ENCODE peak calls at places on chromosomes 3 and 15, in four cellular contexts. One of them, this sample, is unnamed.

GRCh38 chr3:50655009-50655830 is 19.5 kb upstream of the DOCK3 start:
- DNase-seq in mesenchymal stem cell: no peak
- DNase-seq in H9: no peak
- DNase-seq in mesendoderm: no peak
- DNase-seq in this sample: peak; percentile 13

GRCh38 chr3:138068579-138069174 is 46.7 kb downstream of the DZIP1L start:
- DNase-seq in mesenchymal stem cell: peak; percentile 73
- DNase-seq in H9: peak; percentile 88
- DNase-seq in mesendoderm: peak; percentile 87
- DNase-seq in this sample: peak; percentile 80

GRCh38 chr3:160376681-160377080 is 22.3 kb downstream of the IFT80 start:
- DNase-seq in mesenchymal stem cell: no peak
- DNase-seq in H9: no peak
- DNase-seq in mesendoderm: no peak
- DNase-seq in this sample: peak; percentile 50

GRCh38 chr3:171461087-171461917 is 1.1 kb upstream of the TNIK start:
- DNase-seq in mesenchymal stem cell: no peak
- DNase-seq in H9: peak; percentile 60
- DNase-seq in mesendoderm: peak; percentile 76
- DNase-seq in this sample: peak; percentile 44

GRCh38 chr3:154398084-154398967 is 31.7 kb downstream of the GPR149 start:
- DNase-seq in mesenchymal stem cell: no peak
- DNase-seq in H9: no peak
- DNase-seq in mesendoderm: no peak
- DNase-seq in this sample: no peak

GRCh38 chr15:58606577-58607080 is 142.9 kb downstream of the ADAM10 start:
- DNase-seq in mesenchymal stem cell: no peak
- DNase-seq in H9: no peak
- DNase-seq in mesendoderm: peak; percentile 18
- DNase-seq in this sample: no peak

GRCh38 chr3:193673845-193674244 is 80.8 kb downstream of the OPA1 start:
- DNase-seq in mesenchymal stem cell: no peak
- DNase-seq in H9: no peak
- DNase-seq in mesendoderm: no peak
- DNase-seq in this sample: no peak

GRCh38 chr15:78035319-78035718 is 42.2 kb downstream of the TBC1D2B start:
- DNase-seq in mesenchymal stem cell: peak; percentile 40
- DNase-seq in H9: no peak
- DNase-seq in mesendoderm: no peak
- DNase-seq in this sample: no peak

GRCh38 chr3:64685800-64686445 is 1.9 kb downstream of the ADAMTS9 start:
- DNase-seq in mesenchymal stem cell: peak; percentile 97
- DNase-seq in H9: peak; percentile 94
- DNase-seq in mesendoderm: peak; percentile 94
- DNase-seq in this sample: peak; percentile 88

GRCh38 chr15:64161688-64162477 is 939 bp downstream of the PPIB start:
- DNase-seq in mesenchymal stem cell: peak; percentile 15
- DNase-seq in H9: no peak
- DNase-seq in mesendoderm: no peak
- DNase-seq in this sample: no peak

GRCh38 chr3:181554233-181554765 is 157.4 kb upstream of the SOX2 start:
- DNase-seq in mesenchymal stem cell: no peak
- DNase-seq in H9: no peak
- DNase-seq in mesendoderm: no peak
- DNase-seq in this sample: no peak

GRCh38 chr15:67107014-67107812 is 41.8 kb downstream of the SMAD3 start:
- DNase-seq in mesenchymal stem cell: peak; percentile 99
- DNase-seq in H9: no peak
- DNase-seq in mesendoderm: no peak
- DNase-seq in this sample: peak; percentile 100

GRCh38 chr15:77069521-77070121 is 1.3 kb downstream of the TSPAN3 start:
- DNase-seq in mesenchymal stem cell: peak; percentile 32
- DNase-seq in H9: no peak
- DNase-seq in mesendoderm: no peak
- DNase-seq in this sample: no peak

GRCh38 chr3:55724407-55724784 is 237.3 kb upstream of the WNT5A start:
- DNase-seq in mesenchymal stem cell: no peak
- DNase-seq in H9: no peak
- DNase-seq in mesendoderm: no peak
- DNase-seq in this sample: no peak

GRCh38 chr3:140731440-140732119 is 53.7 kb downstream of the TRIM42 start:
- DNase-seq in mesenchymal stem cell: no peak
- DNase-seq in H9: no peak
- DNase-seq in mesendoderm: no peak
- DNase-seq in this sample: no peak

GRCh38 chr3:197456271-197457091 is 99.3 kb downstream of the BDH1 start:
- DNase-seq in mesenchymal stem cell: peak; percentile 92
- DNase-seq in H9: peak; percentile 87
- DNase-seq in mesendoderm: peak; percentile 92
- DNase-seq in this sample: peak; percentile 87

GRCh38 chr15:101464246-101464998 is 25.1 kb downstream of the PCSK6 start:
- DNase-seq in mesenchymal stem cell: no peak
- DNase-seq in H9: no peak
- DNase-seq in mesendoderm: no peak
- DNase-seq in this sample: no peak

GRCh38 chr15:85652457-85652856 is 142.3 kb downstream of the KLHL25 start:
- DNase-seq in mesenchymal stem cell: no peak
- DNase-seq in H9: no peak
- DNase-seq in mesendoderm: no peak
- DNase-seq in this sample: no peak

GRCh38 chr15:74318376-74319137 is 48.9 kb downstream of the CYP11A1 start:
- DNase-seq in mesenchymal stem cell: peak; percentile 50
- DNase-seq in H9: no peak
- DNase-seq in mesendoderm: peak; percentile 50
- DNase-seq in this sample: no peak

GRCh38 chr3:67468511-67468910 is 185.9 kb downstream of the SUCLG2 start:
- DNase-seq in mesenchymal stem cell: no peak
- DNase-seq in H9: no peak
- DNase-seq in mesendoderm: no peak
- DNase-seq in this sample: peak; percentile 32

DNA sequence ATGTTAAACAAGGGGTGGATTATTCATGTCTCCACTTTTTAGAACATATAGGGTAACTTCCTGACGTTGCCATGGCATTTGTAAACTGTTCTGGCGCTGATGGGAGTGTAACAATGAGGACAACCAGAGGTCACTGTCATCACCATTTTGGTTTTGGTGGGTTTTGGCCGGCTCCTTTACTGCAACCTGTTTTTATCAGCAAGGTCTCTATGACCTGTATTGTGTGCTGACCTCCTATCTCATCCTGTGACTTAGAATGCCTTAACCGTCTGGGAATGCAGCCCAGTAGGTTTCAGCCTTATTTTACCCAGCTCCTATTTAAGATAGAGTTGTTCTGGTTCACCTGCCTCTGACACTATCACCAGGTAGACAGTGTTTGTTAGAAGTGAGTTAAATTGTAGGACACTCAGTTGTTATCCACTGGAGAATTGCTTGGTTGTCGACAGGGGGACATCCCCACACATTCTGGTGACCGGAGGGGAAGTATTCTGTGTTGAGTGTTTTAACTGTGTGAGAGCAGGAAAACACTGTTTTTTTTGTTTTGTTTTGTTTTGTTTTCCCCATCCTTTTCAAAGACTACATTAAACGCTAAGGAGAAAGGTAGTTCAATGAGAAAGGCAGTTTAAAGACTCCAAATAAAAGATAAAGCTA is 36.9 kb upstream of the SKIL start:
- DNase-seq in mesenchymal stem cell: no peak
- DNase-seq in H9: no peak
- DNase-seq in mesendoderm: peak; percentile 92
- DNase-seq in this sample: peak; percentile 24
- H2BK120ac ChIP-seq in mesenchymal stem cell: no peak overlapping the region
- H2BK120ac ChIP-seq in H9: no peak overlapping the region
- H2BK120ac ChIP-seq in mesendoderm: peak overlapping the region; percentile 98
- H2BK120ac ChIP-seq in this sample: no peak overlapping the region

GRCh38 chr3:135267487-135267886 is 472.4 kb downstream of the EPHB1 start:
- DNase-seq in mesenchymal stem cell: no peak
- DNase-seq in H9: no peak
- DNase-seq in mesendoderm: no peak
- DNase-seq in this sample: no peak

DNA sequence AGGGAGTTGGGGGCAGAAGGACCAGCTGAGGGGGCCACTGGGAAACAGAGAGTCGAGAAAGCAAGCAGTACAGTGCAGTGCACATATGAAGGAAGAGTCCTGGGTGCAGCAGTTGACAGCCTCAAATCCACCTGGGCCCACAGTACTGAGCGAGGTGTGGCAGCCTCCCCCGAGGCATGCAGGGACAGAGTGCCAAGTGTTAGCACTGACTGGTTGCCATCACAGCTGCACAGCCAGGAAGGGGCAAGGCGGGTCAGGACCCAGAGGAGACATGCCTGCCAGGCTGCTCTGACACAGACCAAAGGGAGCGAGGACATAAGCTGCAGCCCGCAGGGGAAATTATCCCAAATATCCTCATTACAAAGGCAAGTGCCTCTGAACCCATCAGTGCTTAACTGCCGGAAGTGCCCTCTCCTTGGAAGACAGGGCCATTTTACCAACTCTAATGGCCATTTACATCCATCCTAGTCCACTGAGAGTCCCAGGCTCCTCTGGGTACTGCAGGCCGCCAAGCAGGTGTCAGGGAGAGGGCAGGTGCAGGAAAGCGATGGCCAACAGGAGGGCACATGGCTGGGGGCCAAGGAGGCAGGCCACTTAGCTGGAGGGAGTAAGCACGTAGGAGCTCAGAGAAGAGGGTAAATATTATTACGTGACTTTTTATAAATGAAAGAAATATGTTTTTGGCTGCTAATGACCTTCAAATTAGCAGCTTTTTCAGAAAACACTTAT is 476.7 kb downstream of the EPHB1 start:
- DNase-seq in mesenchymal stem cell: no peak
- DNase-seq in H9: no peak
- DNase-seq in mesendoderm: no peak
- DNase-seq in this sample: no peak
- H2BK120ac ChIP-seq in mesenchymal stem cell: no peak overlapping the region
- H2BK120ac ChIP-seq in H9: no peak overlapping the region
- H2BK120ac ChIP-seq in mesendoderm: no peak overlapping the region
- H2BK120ac ChIP-seq in this sample: no peak overlapping the region

GRCh38 chr3:42526616-42527367 is 24.3 kb downstream of the VIPR1 start:
- DNase-seq in mesenchymal stem cell: no peak
- DNase-seq in H9: no peak
- DNase-seq in mesendoderm: no peak
- DNase-seq in this sample: no peak
- H2BK120ac ChIP-seq in mesenchymal stem cell: no peak overlapping the region
- H2BK120ac ChIP-seq in H9: no peak overlapping the region
- H2BK120ac ChIP-seq in mesendoderm: no peak overlapping the region
- H2BK120ac ChIP-seq in this sample: no peak overlapping the region

GRCh38 chr15:33453761-33454160 is 143.0 kb downstream of the RYR3 start:
- DNase-seq in mesenchymal stem cell: no peak
- DNase-seq in H9: no peak
- DNase-seq in mesendoderm: no peak
- DNase-seq in this sample: no peak

GRCh38 chr15:33448151-33448550 is 137.4 kb downstream of the RYR3 start:
- DNase-seq in mesenchymal stem cell: no peak
- DNase-seq in H9: no peak
- DNase-seq in mesendoderm: no peak
- DNase-seq in this sample: no peak

GRCh38 chr15:33451385-33451784 is 140.6 kb downstream of the RYR3 start:
- DNase-seq in mesenchymal stem cell: no peak
- DNase-seq in H9: no peak
- DNase-seq in mesendoderm: no peak
- DNase-seq in this sample: no peak

GRCh38 chr15:33454346-33454745 is 143.6 kb downstream of the RYR3 start:
- DNase-seq in mesenchymal stem cell: no peak
- DNase-seq in H9: no peak
- DNase-seq in mesendoderm: no peak
- DNase-seq in this sample: no peak

DNA sequence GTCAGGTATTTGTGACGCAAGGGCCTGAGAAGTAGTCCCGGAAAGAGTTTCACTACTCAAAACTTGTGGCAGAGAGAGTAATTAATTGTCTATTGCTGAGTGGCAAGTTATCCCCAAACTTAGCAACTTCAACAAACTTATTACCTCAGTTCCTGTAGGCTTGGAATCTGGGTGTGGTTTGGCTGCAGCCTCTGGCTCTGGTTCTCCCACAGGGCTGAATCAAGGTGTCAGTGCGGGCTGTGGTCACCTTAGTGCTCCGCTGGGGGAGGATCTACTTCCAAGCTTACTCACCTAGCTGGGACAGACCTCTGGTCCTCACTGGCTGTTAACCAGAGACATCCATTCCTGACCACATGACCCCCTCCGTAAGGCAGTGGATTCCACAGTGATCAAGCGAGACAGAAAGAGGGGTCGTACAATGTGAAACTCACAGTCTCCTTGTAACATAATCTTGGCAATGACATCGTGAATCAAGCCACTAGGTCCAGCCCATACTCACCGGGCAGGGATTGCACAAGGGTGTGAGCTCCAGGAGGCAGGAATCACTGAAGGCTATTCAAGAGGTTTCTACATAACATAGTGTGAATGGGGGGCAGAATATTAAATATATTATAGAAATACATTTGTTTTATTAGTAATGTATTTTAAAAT is 138.3 kb downstream of the RYR3 start:
- DNase-seq in mesenchymal stem cell: no peak
- DNase-seq in H9: no peak
- DNase-seq in mesendoderm: peak; percentile 45
- DNase-seq in this sample: no peak
- H2BK120ac ChIP-seq in mesenchymal stem cell: no peak overlapping the region
- H2BK120ac ChIP-seq in H9: no peak overlapping the region
- H2BK120ac ChIP-seq in mesendoderm: no peak overlapping the region
- H2BK120ac ChIP-seq in this sample: no peak overlapping the region

DNA sequence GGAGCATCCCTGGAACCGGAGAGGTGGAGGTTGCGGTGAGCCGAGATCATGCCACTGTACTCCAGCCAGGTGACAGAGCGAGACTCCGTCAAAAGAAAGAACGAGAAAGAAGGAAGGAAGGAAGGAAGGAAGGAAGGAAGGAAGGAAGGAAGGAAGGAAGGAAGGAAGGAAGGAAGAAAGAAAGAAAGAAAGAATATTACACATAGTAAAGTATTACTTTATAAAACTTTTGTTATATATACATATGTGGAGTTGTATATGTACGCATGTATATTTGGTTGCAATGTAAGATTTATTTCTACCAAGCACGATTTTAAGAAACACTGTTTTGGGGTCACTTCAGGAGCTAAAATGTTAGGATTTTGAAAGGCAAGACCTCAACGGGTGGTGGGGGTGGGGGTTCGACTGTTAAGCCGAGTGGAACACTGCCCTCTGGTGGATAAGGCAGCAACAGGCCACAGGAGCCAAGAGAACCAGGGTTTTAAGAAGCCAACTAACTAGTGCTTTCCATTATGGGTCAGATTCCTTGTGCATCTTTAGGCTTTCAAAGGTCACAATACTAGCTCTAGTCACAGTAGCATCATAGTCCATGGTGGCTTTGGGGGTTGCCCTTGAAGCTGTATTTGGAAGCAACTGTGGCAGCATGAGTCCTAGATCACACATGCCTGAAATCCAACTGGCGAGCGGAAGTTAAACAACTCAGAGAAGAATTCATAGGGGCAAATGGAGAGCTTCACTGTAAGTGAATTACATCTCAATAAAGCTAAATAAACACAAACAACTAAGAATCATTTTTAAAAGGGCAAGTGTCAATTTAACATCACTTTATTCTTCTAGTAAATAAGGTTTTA is 22.5 kb downstream of the GLB1 start:
- DNase-seq in mesenchymal stem cell: peak; percentile 68
- DNase-seq in H9: peak; percentile 73
- DNase-seq in mesendoderm: peak; percentile 83
- DNase-seq in this sample: peak; percentile 72
- H2BK120ac ChIP-seq in mesenchymal stem cell: no peak overlapping the region
- H2BK120ac ChIP-seq in H9: no peak overlapping the region
- H2BK120ac ChIP-seq in mesendoderm: no peak overlapping the region
- H2BK120ac ChIP-seq in this sample: no peak overlapping the region

This sample was measured in IMR-90.